ENCODE peak calls at places on chromosomes 11 and 22, in seven cellular contexts. R is BE2C, I is T-cell, D is GM13976, Z is G401, J is progenitor cell of endocrine pancreas, T is MG63. E is an unnamed sample.

GRCh38 chr22:37619991-37620390 is 11.4 kb downstream of the GGA1 start:
- DNase-seq in R (no peak), I (no peak), D (no peak), Z (no peak), J (no peak), T (no peak), E (no peak)

GRCh38 chr11:64362339-64362738 is 3.4 kb downstream of the RPS6KA4 start:
- DNase-seq in R (no peak), I (no peak), D (no peak), Z (no peak), J (no peak), T (no peak), E (no peak)

GRCh38 chr22:21632237-21632895 is at the start of gene CCDC116:
- DNase-seq in R (peak; percentile 96), I (peak; percentile 51), D (no peak), Z (no peak), J (no peak), T (no peak), E (no peak)

GRCh38 chr11:120432056-120433018 is 79.2 kb upstream of the GRIK4 start:
- DNase-seq in R (no peak), I (no peak), D (no peak), Z (no peak), J (no peak), T (peak; percentile 80), E (no peak)

GRCh38 chr11:87405356-87405755 is 367.6 kb downstream of the TMEM135 start:
- DNase-seq in R (no peak), I (no peak), D (no peak), Z (no peak), J (no peak), T (no peak), E (no peak)

GRCh38 chr22:25359601-25360261 is 140.3 kb downstream of the CRYBB2 start:
- DNase-seq in R (no peak), I (no peak), D (no peak), Z (no peak), J (no peak), T (no peak), E (no peak)

GRCh38 chr11:1757861-1758610 is 5.7 kb downstream of the CTSD start:
- DNase-seq in R (no peak), I (peak; percentile 43), D (no peak), Z (no peak), J (no peak), T (no peak), E (no peak)

GRCh38 chr22:24952837-24953293 is 349 bp downstream of the KIAA1671 start:
- DNase-seq in R (peak; percentile 58), I (no peak), D (peak; percentile 39), Z (peak; percentile 52), J (peak; percentile 36), T (peak; percentile 82), E (peak; percentile 65)

GRCh38 chr22:46201059-46201757 is 48.9 kb downstream of the CDPF1 start:
- DNase-seq in R (no peak), I (no peak), D (no peak), Z (no peak), J (no peak), T (no peak), E (no peak)

GRCh38 chr11:118226294-118226693 is 1.5 kb upstream of the JAML start:
- DNase-seq in R (no peak), I (no peak), D (no peak), Z (no peak), J (no peak), T (peak; percentile 26), E (no peak)

E was measured in neuronal stem cell.